ENCODE peak calls at places on chromosomes 5 and 9, in four cellular contexts. One of them, this sample, is unnamed.

GRCh38 chr5:144374637-144375036 is 204.0 kb downstream of the KCTD16 start:
- DNase-seq in breast epithelium: no peak
- DNase-seq in stromal cell of bone marrow: no peak
- DNase-seq in stimulated activated CD8-positive, alpha-beta memory T cell treated with anti-CD3 and anti-CD28 coated beads, Interleukin-12 subunit alpha, Interleukin-12 subunit beta, amount 100 ng/mL, for 1 hour: no peak
- DNase-seq in this sample: no peak

GRCh38 chr5:137498736-137499505 is at the start of gene SPOCK1:
- DNase-seq in breast epithelium: peak; percentile 37
- DNase-seq in stromal cell of bone marrow: peak; percentile 57
- DNase-seq in stimulated activated CD8-positive, alpha-beta memory T cell treated with anti-CD3 and anti-CD28 coated beads, Interleukin-12 subunit alpha, Interleukin-12 subunit beta, amount 100 ng/mL, for 1 hour: no peak
- DNase-seq in this sample: peak; percentile 81

GRCh38 chr5:13994606-13995336 is 50.3 kb upstream of the DNAH5 start:
- DNase-seq in breast epithelium: no peak
- DNase-seq in stromal cell of bone marrow: no peak
- DNase-seq in stimulated activated CD8-positive, alpha-beta memory T cell treated with anti-CD3 and anti-CD28 coated beads, Interleukin-12 subunit alpha, Interleukin-12 subunit beta, amount 100 ng/mL, for 1 hour: no peak
- DNase-seq in this sample: no peak

GRCh38 chr9:82127993-82128710 is 139.6 kb downstream of the SPATA31D1 start:
- DNase-seq in breast epithelium: no peak
- DNase-seq in stromal cell of bone marrow: no peak
- DNase-seq in stimulated activated CD8-positive, alpha-beta memory T cell treated with anti-CD3 and anti-CD28 coated beads, Interleukin-12 subunit alpha, Interleukin-12 subunit beta, amount 100 ng/mL, for 1 hour: no peak
- DNase-seq in this sample: no peak

GRCh38 chr5:32583582-32584232 is 1.6 kb upstream of the SUB1 start:
- DNase-seq in breast epithelium: no peak
- DNase-seq in stromal cell of bone marrow: no peak
- DNase-seq in stimulated activated CD8-positive, alpha-beta memory T cell treated with anti-CD3 and anti-CD28 coated beads, Interleukin-12 subunit alpha, Interleukin-12 subunit beta, amount 100 ng/mL, for 1 hour: no peak
- DNase-seq in this sample: no peak

GRCh38 chr5:160565376-160565775 is 143.7 kb downstream of the PTTG1 start:
- DNase-seq in breast epithelium: no peak
- DNase-seq in stromal cell of bone marrow: no peak
- DNase-seq in stimulated activated CD8-positive, alpha-beta memory T cell treated with anti-CD3 and anti-CD28 coated beads, Interleukin-12 subunit alpha, Interleukin-12 subunit beta, amount 100 ng/mL, for 1 hour: no peak
- DNase-seq in this sample: no peak

GRCh38 chr9:34426340-34427074 is 31.9 kb downstream of the FAM219A start:
- DNase-seq in breast epithelium: no peak
- DNase-seq in stromal cell of bone marrow: no peak
- DNase-seq in stimulated activated CD8-positive, alpha-beta memory T cell treated with anti-CD3 and anti-CD28 coated beads, Interleukin-12 subunit alpha, Interleukin-12 subunit beta, amount 100 ng/mL, for 1 hour: no peak
- DNase-seq in this sample: no peak

GRCh38 chr5:14249258-14250093 is 106.3 kb downstream of the TRIO start:
- DNase-seq in breast epithelium: no peak
- DNase-seq in stromal cell of bone marrow: no peak
- DNase-seq in stimulated activated CD8-positive, alpha-beta memory T cell treated with anti-CD3 and anti-CD28 coated beads, Interleukin-12 subunit alpha, Interleukin-12 subunit beta, amount 100 ng/mL, for 1 hour: no peak
- DNase-seq in this sample: no peak

GRCh38 chr9:134174073-134174449 is 9.7 kb upstream of the RNU6ATAC start:
- DNase-seq in breast epithelium: no peak
- DNase-seq in stromal cell of bone marrow: no peak
- DNase-seq in stimulated activated CD8-positive, alpha-beta memory T cell treated with anti-CD3 and anti-CD28 coated beads, Interleukin-12 subunit alpha, Interleukin-12 subunit beta, amount 100 ng/mL, for 1 hour: no peak
- DNase-seq in this sample: no peak

GRCh38 chr9:137106662-137107292 is 7.8 kb downstream of the DPP7 start:
- DNase-seq in breast epithelium: no peak
- DNase-seq in stromal cell of bone marrow: no peak
- DNase-seq in stimulated activated CD8-positive, alpha-beta memory T cell treated with anti-CD3 and anti-CD28 coated beads, Interleukin-12 subunit alpha, Interleukin-12 subunit beta, amount 100 ng/mL, for 1 hour: no peak
- DNase-seq in this sample: no peak

GRCh38 chr9:126413470-126414051 is 86.9 kb downstream of the MVB12B start:
- DNase-seq in breast epithelium: no peak
- DNase-seq in stromal cell of bone marrow: no peak
- DNase-seq in stimulated activated CD8-positive, alpha-beta memory T cell treated with anti-CD3 and anti-CD28 coated beads, Interleukin-12 subunit alpha, Interleukin-12 subunit beta, amount 100 ng/mL, for 1 hour: no peak
- DNase-seq in this sample: no peak

GRCh38 chr9:86706391-86706790 is 240.9 kb downstream of the GAS1 start:
- DNase-seq in breast epithelium: no peak
- DNase-seq in stromal cell of bone marrow: no peak
- DNase-seq in stimulated activated CD8-positive, alpha-beta memory T cell treated with anti-CD3 and anti-CD28 coated beads, Interleukin-12 subunit alpha, Interleukin-12 subunit beta, amount 100 ng/mL, for 1 hour: no peak
- DNase-seq in this sample: no peak

GRCh38 chr9:35690447-35691324 is 961 bp upstream of the TPM2 start:
- DNase-seq in breast epithelium: peak; percentile 81
- DNase-seq in stromal cell of bone marrow: peak; percentile 54
- DNase-seq in stimulated activated CD8-positive, alpha-beta memory T cell treated with anti-CD3 and anti-CD28 coated beads, Interleukin-12 subunit alpha, Interleukin-12 subunit beta, amount 100 ng/mL, for 1 hour: no peak
- DNase-seq in this sample: peak; percentile 96

GRCh38 chr9:69223605-69224004 is 49.5 kb downstream of the TJP2 start:
- DNase-seq in breast epithelium: no peak
- DNase-seq in stromal cell of bone marrow: peak; percentile 30
- DNase-seq in stimulated activated CD8-positive, alpha-beta memory T cell treated with anti-CD3 and anti-CD28 coated beads, Interleukin-12 subunit alpha, Interleukin-12 subunit beta, amount 100 ng/mL, for 1 hour: no peak
- DNase-seq in this sample: no peak

GRCh38 chr9:133060417-133060841 is 1.4 kb upstream of the CEL start:
- DNase-seq in breast epithelium: no peak
- DNase-seq in stromal cell of bone marrow: no peak
- DNase-seq in stimulated activated CD8-positive, alpha-beta memory T cell treated with anti-CD3 and anti-CD28 coated beads, Interleukin-12 subunit alpha, Interleukin-12 subunit beta, amount 100 ng/mL, for 1 hour: no peak
- DNase-seq in this sample: no peak

GRCh38 chr5:51433052-51433710 is 49.9 kb downstream of the ISL1 start:
- DNase-seq in breast epithelium: no peak
- DNase-seq in stromal cell of bone marrow: no peak
- DNase-seq in stimulated activated CD8-positive, alpha-beta memory T cell treated with anti-CD3 and anti-CD28 coated beads, Interleukin-12 subunit alpha, Interleukin-12 subunit beta, amount 100 ng/mL, for 1 hour: no peak
- DNase-seq in this sample: no peak

This sample was measured in tibial artery.